ENCODE peak calls at places on chromosomes 12 and 14, in five cellular contexts. E, N, Q, R and K are unnamed samples.

GRCh38 chr14:36974985-36975384 is 197.4 kb downstream of the SLC25A21 start:
- DNase-seq in E (no peak), N (no peak), Q (no peak), R (no peak), K (no peak)

GRCh38 chr12:76866726-76867125 is 12.1 kb downstream of the CSRP2 start:
- DNase-seq in E (no peak), N (no peak), Q (no peak), R (no peak), K (no peak)

GRCh38 chr14:31745741-31746140 is 184.5 kb downstream of the NUBPL start:
- DNase-seq in E (no peak), N (no peak), Q (no peak), R (no peak), K (no peak)

GRCh38 chr12:67482751-67483661 is 165.5 kb upstream of the DYRK2 start:
- DNase-seq in E (peak), N (peak), Q (no peak), R (peak), K (peak)

GRCh38 chr14:68716698-68717097 is 76.2 kb downstream of the ZFP36L1 start:
- DNase-seq in E (no peak), N (no peak), Q (no peak), R (no peak), K (no peak)

GRCh38 chr12:10031318-10031717 is 836 bp downstream of the CLEC9A start:
- DNase-seq in E (no peak), N (no peak), Q (no peak), R (no peak), K (no peak)

GRCh38 chr12:57455374-57456144 is 452 bp downstream of the INHBE start:
- DNase-seq in E (no peak), N (no peak), Q (no peak), R (no peak), K (no peak)

GRCh38 chr12:50057000-50057841 is at the start of gene ASIC1:
- DNase-seq in E (peak), N (peak), Q (peak), R (peak), K (peak)